ENCODE peak calls at places on chromosomes 13 and 19, in eight cellular contexts. L is Peyer's patch; S is stimulated activated CD4-positive, alpha-beta T cell treated with anti-CD3 and anti-CD28 coated beads, Interleukin-4, amount 100 ng/mL, for 48 hours; C is head of caudate nucleus; Y is HTR-8/SVneo; J is transverse colon; G is activated CD4-positive, alpha-beta T cell treated with anti-CD3 and anti-CD28 coated beads for 48 hours; U is ascending aorta. D is an unnamed sample.

GRCh38 chr13:37667631-37668161 is 69.1 kb upstream of the POSTN start:
- DNase-seq in L (no peak), S (no peak), C (no peak), Y (no peak), J (no peak), G (no peak), U (no peak), D (no peak)

GRCh38 chr13:40764587-40765403 is 6.2 kb downstream of the MRPS31 start:
- DNase-seq in L (no peak), S (peak), C (no peak), Y (no peak), J (no peak), G (peak), U (no peak), D (no peak)

GRCh38 chr13:31742102-31742695 is 2.9 kb downstream of the RXFP2 start:
- DNase-seq in L (peak), S (peak), C (peak), Y (peak), J (peak), G (peak), U (peak), D (no peak)

GRCh38 chr19:3017923-3018322 is 11.2 kb downstream of the TLE2 start:
- DNase-seq in L (no peak), S (no peak), C (no peak), Y (no peak), J (no peak), G (no peak), U (no peak), D (no peak)

GRCh38 chr13:97116754-97117153 is 105.4 kb upstream of the MBNL2 start:
- DNase-seq in L (no peak), S (no peak), C (no peak), Y (no peak), J (no peak), G (no peak), U (no peak), D (peak)

GRCh38 chr19:31676271-31677004 is 327.2 kb upstream of the TSHZ3 start:
- DNase-seq in L (no peak), S (no peak), C (no peak), Y (no peak), J (no peak), G (no peak), U (no peak), D (no peak)

GRCh38 chr13:95197548-95197947 is 103.7 kb downstream of the ABCC4 start:
- DNase-seq in L (no peak), S (no peak), C (no peak), Y (no peak), J (no peak), G (no peak), U (no peak), D (no peak)

GRCh38 chr19:12668937-12669271 is 2.3 kb downstream of the WDR83 start:
- DNase-seq in L (no peak), S (peak), C (peak), Y (peak), J (peak), G (peak), U (peak), D (no peak)

GRCh38 chr13:22214184-22214583 is 543.3 kb downstream of the FGF9 start:
- DNase-seq in L (no peak), S (no peak), C (no peak), Y (no peak), J (no peak), G (no peak), U (no peak), D (no peak)

GRCh38 chr13:36888645-36889044 is 31.4 kb downstream of the SMAD9 start:
- DNase-seq in L (no peak), S (no peak), C (no peak), Y (no peak), J (no peak), G (no peak), U (no peak), D (no peak)

GRCh38 chr13:45327253-45327954 is 13.6 kb downstream of the TPT1 start:
- DNase-seq in L (no peak), S (no peak), C (no peak), Y (no peak), J (no peak), G (no peak), U (no peak), D (no peak)

GRCh38 chr19:39110263-39110967 is 15.2 kb upstream of the PAK4 start:
- DNase-seq in L (peak), S (peak), C (peak), Y (peak), J (peak), G (peak), U (no peak), D (no peak)

GRCh38 chr19:53076984-53077383 is 26.2 kb downstream of the ZNF160 start:
- DNase-seq in L (no peak), S (no peak), C (peak), Y (peak), J (peak), G (peak), U (no peak), D (no peak)

GRCh38 chr19:33171916-33172359 is 22.2 kb upstream of the LRP3 start:
- DNase-seq in L (no peak), S (no peak), C (no peak), Y (no peak), J (no peak), G (no peak), U (no peak), D (no peak)